ENCODE peak calls at places on chromosomes 11 and 22, in five cellular contexts. Q, D, N, J and O are unnamed samples.
A peak's percentile ranks its signal among the peaks of the same experiment; 100 is the strongest.

GRCh38 chr11:104812416-104812815 is 85.8 kb downstream of the CASP12 start:
- DNase-seq in N (no peak), D (no peak), J (no peak), Q (no peak), O (no peak)

GRCh38 chr11:121512468-121513465 is 60.0 kb upstream of the SORL1-AS1 start:
- DNase-seq in D (no peak), N (no peak), J (no peak), Q (no peak), O (no peak)

GRCh38 chr11:9752091-9752490 is 88.2 kb downstream of the SWAP70 start:
- DNase-seq in N (no peak), J (no peak), Q (no peak), D (no peak), O (no peak)

GRCh38 chr11:69238562-69239319 is 55.2 kb upstream of the MYEOV start:
- DNase-seq in N (no peak), J (peak; percentile 44), D (no peak), Q (peak; percentile 24), O (no peak)

GRCh38 chr22:47172771-47173534 is 410.5 kb downstream of the TBC1D22A start:
- DNase-seq in J (no peak), Q (no peak), D (peak; percentile 3), N (peak; percentile 3), O (peak; percentile 5)

GRCh38 chr11:115290479-115291390 is 213.5 kb downstream of the CADM1 start:
- DNase-seq in J (no peak), Q (no peak), N (no peak), D (no peak), O (no peak)

GRCh38 chr11:17473071-17473744 is 3.4 kb downstream of the ABCC8 start:
- DNase-seq in J (no peak), Q (no peak), N (no peak), D (no peak), O (peak; percentile 76)

GRCh38 chr11:86869966-86870570 is 69.7 kb downstream of the PRSS23 start:
- DNase-seq in J (peak; percentile 48), Q (peak; percentile 56), D (peak; percentile 46), N (peak; percentile 64), O (peak; percentile 67)

GRCh38 chr11:61126266-61126665 is 24.0 kb downstream of the CD5 start:
- DNase-seq in D (peak; percentile 77), N (peak; percentile 55), Q (no peak), J (no peak), O (peak; percentile 40)

GRCh38 chr11:10533323-10533722 is 7.7 kb downstream of the RNF141 start:
- DNase-seq in D (no peak), Q (no peak), N (no peak), J (no peak), O (no peak)

GRCh38 chr22:45503816-45504702 is 1.4 kb downstream of the FBLN1 start:
- DNase-seq in Q (no peak), N (no peak), D (no peak), J (peak; percentile 14), O (peak; percentile 46)

GRCh38 chr11:13535819-13536218 is 40.0 kb upstream of the PTH start:
- DNase-seq in N (no peak), Q (no peak), J (no peak), D (no peak), O (no peak)

GRCh38 chr11:112050721-112051120 is 23.1 kb downstream of the PIH1D2 start:
- DNase-seq in D (no peak), Q (no peak), J (peak; percentile 40), N (no peak), O (no peak)

GRCh38 chr22:39529487-39529851 is 3.1 kb downstream of the RPS19BP1 start:
- DNase-seq in D (no peak), J (no peak), N (no peak), Q (no peak), O (no peak)

GRCh38 chr11:92838655-92839334 is 130.7 kb upstream of the MTNR1B start:
- DNase-seq in Q (no peak), N (no peak), D (no peak), J (no peak), O (peak; percentile 28)

GRCh38 chr11:46414466-46414796 is 22.9 kb upstream of the CHRM4 start:
- DNase-seq in D (no peak), Q (no peak), N (no peak), J (no peak), O (no peak)

GRCh38 chr22:32354360-32355351 is 3.0 kb upstream of the RFPL3 start:
- DNase-seq in J (no peak), Q (no peak), D (no peak), N (no peak), O (no peak)

GRCh38 chr11:22787565-22788162 is 41.9 kb downstream of the SVIP start:
- DNase-seq in N (no peak), Q (peak; percentile 13), D (peak; percentile 9), J (peak; percentile 28), O (no peak)

GRCh38 chr22:30284172-30284571 is 5.1 kb downstream of the CASTOR1 start:
- DNase-seq in D (no peak), N (no peak), Q (no peak), J (no peak), O (no peak)

GRCh38 chr11:131592734-131593133 is 222.3 kb downstream of the NTM start:
- DNase-seq in Q (no peak), N (no peak), J (no peak), D (no peak), O (no peak)

GRCh38 chr11:118202599-118203422 is 22.0 kb downstream of the JAML start:
- DNase-seq in D (no peak), N (no peak), Q (peak; percentile 78), J (no peak), O (no peak)

GRCh38 chr11:44484211-44484610 is 81.3 kb upstream of the CD82 start:
- DNase-seq in J (peak; percentile 28), D (no peak), Q (peak; percentile 6), N (no peak), O (peak; percentile 31)

GRCh38 chr11:65316979-65317786 is 2.5 kb downstream of the CDC42EP2 start:
- DNase-seq in D (peak; percentile 67), Q (no peak), N (peak; percentile 71), J (no peak), O (peak; percentile 52)